ENCODE peak calls at places on chromosome 6, in four cellular contexts. D is Panc1; R is iPS DF 6.9; X is CD4-positive, alpha-beta memory T cell. F is an unnamed sample.

GRCh38 chr6:43412541-43412940 is 14.8 kb upstream of the ABCC10 start:
- DNase-seq in D (no peak), R (no peak), X (no peak), F (no peak)

GRCh38 chr6:143732539-143732938 is 54.8 kb downstream of the PHACTR2 start:
- DNase-seq in D (no peak), R (no peak), X (no peak), F (no peak)

GRCh38 chr6:151669208-151669560 is 138.3 kb upstream of the ESR1 start:
- DNase-seq in D (no peak), R (no peak), X (no peak), F (no peak)

GRCh38 chr6:109383438-109383940 is 1.2 kb upstream of the CD164 start:
- DNase-seq in D (no peak), R (no peak), X (no peak), F (no peak)

GRCh38 chr6:119541132-119541905 is 191.8 kb upstream of the MAN1A1 start:
- DNase-seq in D (no peak), R (no peak), X (no peak), F (no peak)

GRCh38 chr6:129251669-129252376 is 368.9 kb downstream of the LAMA2 start:
- DNase-seq in D (peak), R (peak), X (peak), F (peak)

GRCh38 chr6:39812853-39813533 is 20.8 kb downstream of the DAAM2 start:
- DNase-seq in D (no peak), R (no peak), X (no peak), F (no peak)

GRCh38 chr6:75892384-75892783 is 143.3 kb downstream of the MYO6 start:
- DNase-seq in D (no peak), R (no peak), X (no peak), F (no peak)

GRCh38 chr6:161396539-161396938 is 122.7 kb upstream of the AGPAT4 start:
- DNase-seq in D (no peak), R (no peak), X (no peak), F (no peak)

GRCh38 chr6:153086225-153086990 is 44.7 kb downstream of the RGS17 start:
- DNase-seq in D (no peak), R (no peak), X (no peak), F (no peak)

GRCh38 chr6:153085239-153085638 is 45.8 kb downstream of the RGS17 start:
- DNase-seq in D (no peak), R (no peak), X (no peak), F (no peak)

GRCh38 chr6:153081914-153082313 is 49.2 kb downstream of the RGS17 start:
- DNase-seq in D (no peak), R (no peak), X (no peak), F (no peak)

GRCh38 chr6:153084393-153084792 is 46.7 kb downstream of the RGS17 start:
- DNase-seq in D (no peak), R (no peak), X (no peak), F (no peak)

DNA sequence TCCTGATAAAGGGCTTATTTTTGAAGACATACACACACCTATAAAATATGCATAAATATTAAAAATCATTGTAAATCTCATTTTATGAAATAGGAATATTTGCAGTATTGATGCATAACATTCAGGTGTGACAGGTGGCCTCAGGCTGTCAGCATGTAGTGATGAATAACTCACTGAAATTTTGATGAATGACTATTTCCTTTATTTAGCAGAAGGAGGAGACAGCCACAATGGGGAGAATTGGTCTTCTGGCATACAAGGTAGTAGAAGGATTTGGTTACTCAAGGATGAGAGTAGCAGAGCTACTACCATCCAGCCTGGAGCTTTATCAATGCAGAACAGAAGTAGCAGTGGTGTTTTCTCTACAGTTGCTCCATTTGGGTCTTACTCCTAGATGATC is 47.2 kb downstream of the RGS17 start:
- DNase-seq in D (no peak), R (no peak), X (no peak), F (no peak)
- H3K4me3 ChIP-seq in D (no peak), R (no peak), X (no peak), F (no peak)

GRCh38 chr6:88360203-88360797 is 194.2 kb upstream of the CNR1 start:
- DNase-seq in D (no peak), R (no peak), X (no peak), F (no peak)
- H3K27ac ChIP-seq in D (no peak), R (no peak), X (no peak), F (no peak)

GRCh38 chr6:387293-387694 is 4.3 kb upstream of the IRF4 start:
- DNase-seq in D (no peak), R (no peak), X (no peak), F (no peak)

GRCh38 chr6:388202-388903 is 3.2 kb upstream of the IRF4 start:
- DNase-seq in D (no peak), R (no peak), X (no peak), F (no peak)

GRCh38 chr6:389622-390021 is 1.9 kb upstream of the IRF4 start:
- DNase-seq in D (peak), R (no peak), X (peak), F (no peak)

GRCh38 chr6:390914-391558 is 516 bp upstream of the IRF4 start:
- DNase-seq in D (no peak), R (no peak), X (peak), F (no peak)

GRCh38 chr6:389143-389542 is 2.4 kb upstream of the IRF4 start:
- DNase-seq in D (no peak), R (no peak), X (no peak), F (no peak)
- H3K4me3 ChIP-seq in D (no peak), R (no peak), X (no peak), F (peak)

GRCh38 chr6:87943191-87943590 is 104.5 kb upstream of the SPACA1 start:
- DNase-seq in D (no peak), R (no peak), X (no peak), F (no peak)

GRCh38 chr6:87944541-87944954 is 103.1 kb upstream of the SPACA1 start:
- DNase-seq in D (peak), R (no peak), X (no peak), F (no peak)

GRCh38 chr6:87945181-87945580 is 102.5 kb upstream of the SPACA1 start:
- DNase-seq in D (no peak), R (no peak), X (no peak), F (no peak)

GRCh38 chr6:87949194-87949593 is 98.4 kb upstream of the SPACA1 start:
- DNase-seq in D (no peak), R (no peak), X (no peak), F (no peak)

GRCh38 chr6:87945966-87946365 is 101.7 kb upstream of the SPACA1 start:
- DNase-seq in D (no peak), R (no peak), X (no peak), F (no peak)
- H3K27ac ChIP-seq in D (no peak), R (no peak), X (no peak), F (no peak)

DNA sequence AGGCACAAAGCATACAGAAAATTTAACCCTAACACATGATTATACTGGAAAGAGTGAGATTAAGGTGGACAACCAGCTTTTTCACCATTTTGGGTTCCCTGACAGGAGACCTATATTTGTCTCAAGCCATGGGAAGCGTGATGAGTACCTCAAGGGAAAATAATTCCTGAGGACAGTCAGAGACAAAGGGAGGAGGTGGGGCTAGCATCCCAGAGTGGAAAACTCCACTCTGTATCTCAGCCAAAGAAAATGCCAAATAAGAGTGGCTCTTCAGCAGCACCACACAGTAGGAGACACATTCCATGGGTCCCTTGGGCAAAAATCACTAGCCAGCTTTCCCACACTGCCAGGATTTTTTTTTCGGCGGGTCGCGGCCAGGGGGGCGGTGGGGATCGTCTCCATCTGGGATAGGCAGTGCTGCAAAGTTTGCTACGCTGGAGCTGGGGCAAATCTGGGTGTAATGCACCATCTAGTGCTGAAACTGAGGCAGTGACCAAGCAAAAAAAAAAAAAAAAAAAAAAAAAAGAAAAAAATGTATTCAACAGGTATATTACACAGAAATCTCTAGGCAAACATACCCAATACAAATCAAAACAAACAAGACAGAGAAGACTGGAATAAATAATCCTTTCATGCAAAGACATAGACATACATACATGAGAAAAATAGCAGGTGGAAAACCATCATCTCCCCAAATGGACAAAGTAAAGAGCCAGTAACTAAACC is 77.3 kb upstream of the SLC35F1 start:
- DNase-seq in D (no peak), R (no peak), X (no peak), F (no peak)
- H3K4me3 ChIP-seq in D (peak), R (peak), X (no peak), F (no peak)

DNA sequence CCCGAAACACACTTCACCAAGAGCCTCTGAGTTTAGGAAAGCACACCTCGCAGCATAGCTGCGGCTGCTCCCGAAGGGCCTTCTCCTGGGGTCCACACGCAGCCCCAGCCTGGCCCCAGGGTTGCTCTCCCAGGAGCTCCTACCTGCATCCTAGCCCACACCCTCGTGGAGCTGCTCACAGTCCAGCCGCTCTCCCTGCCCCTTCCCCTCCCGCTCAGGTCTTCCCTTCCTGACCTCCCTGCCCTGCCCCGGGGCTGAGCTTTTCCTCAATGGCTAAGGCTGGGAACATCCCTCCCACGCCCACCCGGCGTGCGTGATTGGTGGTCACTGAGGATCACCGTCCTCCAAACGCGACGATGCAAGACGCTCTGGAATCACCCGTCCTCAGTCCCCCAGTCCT is 205.8 kb downstream of the FNDC1 start:
- DNase-seq in D (no peak), R (no peak), X (no peak), F (no peak)
- H3K27ac ChIP-seq in D (no peak), R (no peak), X (no peak), F (no peak)

GRCh38 chr6:156773935-156774871 is 3.0 kb upstream of the ARID1B start:
- DNase-seq in D (no peak), R (no peak), X (no peak), F (no peak)
- H3K4me3 ChIP-seq in D (no peak), R (no peak), X (no peak), F (no peak)

DNA sequence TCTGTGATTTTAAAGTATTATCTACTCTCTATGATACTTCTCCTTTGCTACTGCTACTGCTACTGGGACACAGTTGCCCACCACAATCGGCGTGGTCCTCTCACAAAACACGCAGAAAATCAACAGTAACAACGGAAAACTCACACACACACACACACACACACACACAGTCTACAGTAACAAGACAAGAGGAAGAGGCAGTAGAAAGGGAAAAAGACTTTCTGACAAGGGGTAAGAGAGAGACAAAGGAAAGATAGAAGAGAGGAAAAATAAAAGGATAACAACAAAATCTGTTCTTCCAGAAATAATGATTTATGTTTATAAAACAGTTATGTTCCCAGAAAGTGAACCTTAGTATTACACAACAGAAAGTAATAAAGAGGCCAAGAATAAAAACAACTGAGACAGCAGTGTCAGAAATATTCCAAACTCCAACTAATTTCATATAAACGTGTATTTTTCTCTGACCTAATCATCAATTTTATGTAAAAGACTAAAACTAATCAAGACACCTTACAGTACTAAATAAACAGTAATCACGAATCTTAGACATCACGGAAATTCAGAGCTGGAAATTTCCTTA is 2.9 kb downstream of the RANBP9 start:
- DNase-seq in D (no peak), R (no peak), X (no peak), F (no peak)
- H3K27ac ChIP-seq in D (peak), R (no peak), X (peak), F (peak)

GRCh38 chr6:123802351-123802696 is 1.3 kb upstream of the NKAIN2 start:
- DNase-seq in D (no peak), R (no peak), X (no peak), F (no peak)
- H3K4me3 ChIP-seq in D (peak), R (no peak), X (no peak), F (no peak)